ENCODE peak calls at places on chromosomes 12 and 14, in four cellular contexts. F is occipital lobe, N is substantia nigra, Z is endothelial cell of umbilical vein. J is an unnamed sample.

GRCh38 chr12:3896851-3897351 is 23.7 kb upstream of the PARP11 start:
- DNase-seq in N (no peak), F (no peak), Z (no peak), J (no peak)

GRCh38 chr12:4829793-4830162 is 79.9 kb upstream of the KCNA1 start:
- DNase-seq in N (no peak), F (no peak), Z (no peak), J (no peak)

GRCh38 chr12:49489154-49489553 is 49.7 kb upstream of the KCNH3 start:
- DNase-seq in F (no peak), Z (no peak), N (no peak), J (no peak)

GRCh38 chr12:101924647-101925046 is 47.3 kb downstream of the DRAM1 start:
- DNase-seq in N (no peak), Z (no peak), F (no peak), J (no peak)

GRCh38 chr14:37594238-37594915 is 672 bp downstream of the FOXA1 start:
- DNase-seq in F (no peak), Z (peak; percentile 80), N (no peak), J (peak; percentile 36)

GRCh38 chr14:74582910-74583581 is 29.0 kb downstream of the LTBP2 start:
- DNase-seq in N (no peak), Z (peak; percentile 73), F (no peak), J (peak; percentile 24)

GRCh38 chr12:25796523-25797000 is 161.9 kb upstream of the RASSF8 start:
- DNase-seq in N (no peak), F (no peak), Z (no peak), J (no peak)

GRCh38 chr14:51465486-51465885 is 186.2 kb upstream of the FRMD6 start:
- DNase-seq in N (no peak), F (no peak), Z (no peak), J (no peak)

GRCh38 chr12:69873429-69873828 is 48.4 kb downstream of the MYRFL start:
- DNase-seq in Z (peak; percentile 87), N (no peak), F (no peak), J (peak; percentile 76)

GRCh38 chr14:90739318-90740077 is 76.7 kb downstream of the TTC7B start:
- DNase-seq in F (no peak), N (no peak), Z (no peak), J (no peak)

GRCh38 chr12:107761502-107761904 is 566 bp upstream of the PRDM4 start:
- DNase-seq in N (no peak), Z (no peak), F (no peak), J (no peak)

GRCh38 chr12:67747869-67748760 is 99.6 kb downstream of the DYRK2 start:
- DNase-seq in Z (no peak), N (no peak), F (no peak), J (no peak)

GRCh38 chr12:31456562-31456961 is 130.6 kb upstream of the SINHCAF start:
- DNase-seq in Z (no peak), N (no peak), F (no peak), J (no peak)

GRCh38 chr12:101287357-101287756 is 7.5 kb downstream of the UTP20 start:
- DNase-seq in N (no peak), Z (no peak), F (no peak), J (no peak)

GRCh38 chr12:32501835-32502333 is 102.5 kb downstream of the FGD4 start:
- DNase-seq in N (peak; percentile 24), Z (peak; percentile 59), F (peak; percentile 77), J (no peak)

GRCh38 chr14:92093320-92093719 is 13.1 kb downstream of the ATXN3 start:
- DNase-seq in Z (no peak), N (no peak), F (no peak), J (no peak)

GRCh38 chr14:100783630-100784321 is 42.1 kb upstream of the MEG3 start:
- DNase-seq in Z (no peak), F (no peak), N (no peak), J (no peak)

GRCh38 chr12:63857771-63858670 is 13.5 kb downstream of the SRGAP1 start:
- DNase-seq in Z (no peak), N (no peak), F (no peak), J (no peak)

GRCh38 chr12:2011641-2012607 is 7.7 kb upstream of the DCP1B start:
- DNase-seq in Z (no peak), N (no peak), F (no peak), J (no peak)